ENCODE peak calls at places on chromosome 2, in five cellular contexts. U is AG09309, W is GM13977, J is NCI-H748 treated with DMSO at 0.1 percent for 48 hours, Q is upper lobe of left lung. M is an unnamed sample.

GRCh38 chr2:168457177-168457905 is 1.3 kb downstream of the CERS6 start:
- DNase-seq in W (peak), Q (no peak), U (no peak), J (no peak), M (no peak)

GRCh38 chr2:1929001-1929400 is 184.7 kb upstream of the PXDN start:
- DNase-seq in W (no peak), J (no peak), U (no peak), Q (no peak), M (no peak)

GRCh38 chr2:219574509-219575311 is 2.6 kb downstream of the INHA start:
- DNase-seq in U (no peak), Q (no peak), W (no peak), J (no peak), M (no peak)

GRCh38 chr2:168210898-168211570 is 36.4 kb downstream of the STK39 start:
- DNase-seq in U (peak), J (no peak), W (peak), Q (no peak), M (peak)

GRCh38 chr2:156901373-156902031 is 356.0 kb upstream of the GALNT5 start:
- DNase-seq in U (no peak), J (no peak), Q (no peak), W (no peak), M (peak)

GRCh38 chr2:37344453-37345361 is at the start of gene QPCT:
- DNase-seq in W (peak), Q (peak), U (no peak), J (no peak), M (peak)

GRCh38 chr2:102240640-102241370 is 54.0 kb downstream of the IL1RL2 start:
- DNase-seq in J (peak), U (peak), Q (peak), W (peak), M (peak)

GRCh38 chr2:233556756-233557736 is 9.5 kb downstream of the USP40 start:
- DNase-seq in W (no peak), U (peak), Q (peak), J (no peak), M (no peak)

GRCh38 chr2:196336715-196337617 is 165.6 kb upstream of the STK17B start:
- DNase-seq in U (no peak), Q (no peak), W (no peak), J (peak), M (peak)

GRCh38 chr2:15646661-15647060 is 55.0 kb downstream of the DDX1 start:
- DNase-seq in U (no peak), J (no peak), W (no peak), Q (no peak), M (no peak)

GRCh38 chr2:237488295-237488694 is 1.2 kb downstream of the MLPH start:
- DNase-seq in W (no peak), U (no peak), J (no peak), Q (peak), M (no peak)

GRCh38 chr2:224263571-224264043 is 138.3 kb downstream of the FAM124B start:
- DNase-seq in J (no peak), W (no peak), Q (no peak), U (peak), M (no peak)

GRCh38 chr2:8107979-8108378 is 573.9 kb upstream of the ID2 start:
- DNase-seq in J (no peak), Q (no peak), U (no peak), W (no peak), M (no peak)

GRCh38 chr2:42171396-42171971 is 2.3 kb downstream of the EML4 start:
- DNase-seq in U (no peak), Q (no peak), W (peak), J (no peak), M (no peak)

GRCh38 chr2:206482123-206482522 is 38.8 kb downstream of the ADAM23 start:
- DNase-seq in J (no peak), Q (no peak), U (no peak), W (no peak), M (no peak)

GRCh38 chr2:145431181-145431951 is 911.4 kb upstream of the ZEB2 start:
- DNase-seq in J (peak), U (no peak), W (no peak), Q (no peak), M (no peak)